ENCODE peak calls at places on chromosome 14, in seven cellular contexts. One of them, this sample, is unnamed.

GRCh38 chr14:53638966-53639365 is 317.7 kb downstream of the BMP4 start:
- DNase-seq in IMR-90: peak
- DNase-seq in heart left ventricle: no peak
- DNase-seq in GM12878: no peak
- DNase-seq in GM12891: no peak
- DNase-seq in spleen: no peak
- DNase-seq in A549: no peak
- DNase-seq in this sample: no peak

GRCh38 chr14:92650581-92651105 is 97.8 kb downstream of the LGMN start:
- DNase-seq in IMR-90: no peak
- DNase-seq in heart left ventricle: no peak
- DNase-seq in GM12878: no peak
- DNase-seq in GM12891: no peak
- DNase-seq in spleen: no peak
- DNase-seq in A549: no peak
- DNase-seq in this sample: no peak

GRCh38 chr14:76894308-76894707 is 68.1 kb downstream of the LRRC74A start:
- DNase-seq in IMR-90: no peak
- DNase-seq in heart left ventricle: no peak
- DNase-seq in GM12878: no peak
- DNase-seq in GM12891: no peak
- DNase-seq in spleen: no peak
- DNase-seq in A549: no peak
- DNase-seq in this sample: no peak

GRCh38 chr14:71591929-71592328 is 340.3 kb upstream of the RGS6 start:
- DNase-seq in IMR-90: peak
- DNase-seq in heart left ventricle: no peak
- DNase-seq in GM12878: no peak
- DNase-seq in GM12891: no peak
- DNase-seq in spleen: no peak
- DNase-seq in A549: no peak
- DNase-seq in this sample: no peak

GRCh38 chr14:77230914-77231313 is 40.1 kb downstream of the NGB start:
- DNase-seq in IMR-90: no peak
- DNase-seq in heart left ventricle: no peak
- DNase-seq in GM12878: no peak
- DNase-seq in GM12891: no peak
- DNase-seq in spleen: no peak
- DNase-seq in A549: no peak
- DNase-seq in this sample: no peak

GRCh38 chr14:30620178-30620577 is 1.9 kb upstream of the SCFD1 start:
- DNase-seq in IMR-90: peak
- DNase-seq in heart left ventricle: no peak
- DNase-seq in GM12878: peak
- DNase-seq in GM12891: no peak
- DNase-seq in spleen: no peak
- DNase-seq in A549: no peak
- DNase-seq in this sample: no peak

GRCh38 chr14:64387232-64387737 is 868 bp upstream of the MTHFD1 start:
- DNase-seq in IMR-90: peak
- DNase-seq in heart left ventricle: peak
- DNase-seq in GM12878: no peak
- DNase-seq in GM12891: peak
- DNase-seq in spleen: no peak
- DNase-seq in A549: peak
- DNase-seq in this sample: no peak

GRCh38 chr14:36805116-36805515 is 143.5 kb downstream of the PAX9 start:
- DNase-seq in IMR-90: no peak
- DNase-seq in heart left ventricle: peak
- DNase-seq in GM12878: no peak
- DNase-seq in GM12891: no peak
- DNase-seq in spleen: no peak
- DNase-seq in A549: no peak
- DNase-seq in this sample: no peak

GRCh38 chr14:92987713-92988510 is 65.0 kb downstream of the CHGA start:
- DNase-seq in IMR-90: no peak
- DNase-seq in heart left ventricle: peak
- DNase-seq in GM12878: no peak
- DNase-seq in GM12891: no peak
- DNase-seq in spleen: peak
- DNase-seq in A549: no peak
- DNase-seq in this sample: no peak

GRCh38 chr14:94474581-94475031 is 1.4 kb downstream of the SERPINA9 start:
- DNase-seq in IMR-90: peak
- DNase-seq in heart left ventricle: no peak
- DNase-seq in GM12878: no peak
- DNase-seq in GM12891: no peak
- DNase-seq in spleen: no peak
- DNase-seq in A549: no peak
- DNase-seq in this sample: no peak

GRCh38 chr14:86055512-86055911 is 525.6 kb downstream of the FLRT2 start:
- DNase-seq in IMR-90: peak
- DNase-seq in heart left ventricle: no peak
- DNase-seq in GM12878: no peak
- DNase-seq in GM12891: no peak
- DNase-seq in spleen: no peak
- DNase-seq in A549: no peak
- DNase-seq in this sample: no peak

GRCh38 chr14:22545842-22546721 is 42.9 kb downstream of the DAD1 start:
- DNase-seq in IMR-90: peak
- DNase-seq in heart left ventricle: no peak
- DNase-seq in GM12878: no peak
- DNase-seq in GM12891: no peak
- DNase-seq in spleen: no peak
- DNase-seq in A549: no peak
- DNase-seq in this sample: no peak

GRCh38 chr14:59377991-59378720 is 87.0 kb downstream of the GPR135 start:
- DNase-seq in IMR-90: no peak
- DNase-seq in heart left ventricle: no peak
- DNase-seq in GM12878: no peak
- DNase-seq in GM12891: no peak
- DNase-seq in spleen: no peak
- DNase-seq in A549: no peak
- DNase-seq in this sample: no peak

GRCh38 chr14:58873228-58873953 is 235.6 kb downstream of the DACT1 start:
- DNase-seq in IMR-90: no peak
- DNase-seq in heart left ventricle: no peak
- DNase-seq in GM12878: no peak
- DNase-seq in GM12891: no peak
- DNase-seq in spleen: no peak
- DNase-seq in A549: no peak
- DNase-seq in this sample: no peak

DNA sequence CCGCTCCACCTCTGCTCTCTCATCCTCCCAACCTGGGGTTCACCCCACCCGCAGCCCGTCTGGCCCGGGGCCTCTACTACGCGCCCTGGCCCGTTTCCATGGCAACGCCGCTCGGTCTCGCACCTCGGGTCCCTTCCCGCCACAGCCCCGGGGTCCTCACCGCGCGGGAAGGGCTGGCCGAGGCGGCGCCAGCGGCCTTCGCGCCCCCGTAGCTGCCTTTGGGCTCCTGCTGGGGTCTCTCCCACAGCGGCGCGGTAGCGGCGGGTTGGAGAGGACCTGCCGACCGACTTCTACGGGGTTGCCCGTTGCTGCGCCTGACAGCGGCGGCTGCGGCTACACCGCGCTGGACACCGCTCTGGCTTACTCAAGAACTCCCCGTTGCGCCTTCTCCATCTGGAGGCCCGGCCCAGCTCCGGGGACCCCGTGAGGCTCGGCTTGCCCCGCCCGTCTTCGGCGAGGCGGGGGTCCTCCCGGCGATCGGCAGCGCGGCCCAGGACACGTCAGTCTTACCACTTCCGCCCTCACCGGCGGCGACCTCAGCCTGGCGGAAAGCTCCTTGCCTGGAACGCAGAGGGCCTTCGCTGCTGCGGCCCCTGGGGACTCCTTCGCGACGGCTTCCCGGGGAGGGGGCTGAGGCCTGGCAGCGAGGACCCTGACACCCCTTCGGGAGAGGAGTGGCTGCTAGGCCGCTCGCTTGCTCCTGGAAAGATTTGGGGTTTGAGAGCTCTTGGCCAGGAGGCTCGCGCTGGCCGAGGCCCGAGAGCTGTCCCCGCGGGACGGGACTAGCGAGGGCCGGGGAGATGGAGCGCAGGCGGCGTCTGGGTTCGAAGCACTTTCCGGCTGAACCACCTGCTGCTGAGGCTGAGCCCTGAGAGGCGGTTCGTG is at the start of gene TM9SF1:
- DNase-seq in IMR-90: peak
- DNase-seq in heart left ventricle: peak
- DNase-seq in GM12878: peak
- DNase-seq in GM12891: peak
- DNase-seq in spleen: peak
- DNase-seq in A549: peak
- DNase-seq in this sample: peak
- TF ChIP-seq POLR2A in IMR-90: peak
- TF ChIP-seq POLR2A in heart left ventricle: peak
- TF ChIP-seq POLR2A in GM12878: peak
- TF ChIP-seq POLR2A in GM12891: peak
- TF ChIP-seq POLR2A in spleen: peak
- TF ChIP-seq POLR2A in A549: peak
- TF ChIP-seq POLR2A in this sample: peak

GRCh38 chr14:97107070-97107469 is 309.9 kb downstream of the VRK1 start:
- DNase-seq in IMR-90: no peak
- DNase-seq in heart left ventricle: no peak
- DNase-seq in GM12878: no peak
- DNase-seq in GM12891: no peak
- DNase-seq in spleen: no peak
- DNase-seq in A549: peak
- DNase-seq in this sample: no peak

GRCh38 chr14:97106609-97107008 is 309.4 kb downstream of the VRK1 start:
- DNase-seq in IMR-90: no peak
- DNase-seq in heart left ventricle: no peak
- DNase-seq in GM12878: no peak
- DNase-seq in GM12891: no peak
- DNase-seq in spleen: no peak
- DNase-seq in A549: no peak
- DNase-seq in this sample: no peak

GRCh38 chr14:97107760-97108159 is 310.6 kb downstream of the VRK1 start:
- DNase-seq in IMR-90: no peak
- DNase-seq in heart left ventricle: no peak
- DNase-seq in GM12878: no peak
- DNase-seq in GM12891: no peak
- DNase-seq in spleen: no peak
- DNase-seq in A549: no peak
- DNase-seq in this sample: no peak

GRCh38 chr14:97106166-97106565 is 309.0 kb downstream of the VRK1 start:
- DNase-seq in IMR-90: no peak
- DNase-seq in heart left ventricle: no peak
- DNase-seq in GM12878: peak
- DNase-seq in GM12891: no peak
- DNase-seq in spleen: no peak
- DNase-seq in A549: no peak
- DNase-seq in this sample: no peak

GRCh38 chr14:97109234-97109633 is 312.1 kb downstream of the VRK1 start:
- DNase-seq in IMR-90: no peak
- DNase-seq in heart left ventricle: no peak
- DNase-seq in GM12878: no peak
- DNase-seq in GM12891: no peak
- DNase-seq in spleen: no peak
- DNase-seq in A549: no peak
- DNase-seq in this sample: no peak
- TF ChIP-seq POLR2A in IMR-90: no peak
- TF ChIP-seq POLR2A in heart left ventricle: no peak
- TF ChIP-seq POLR2A in GM12878: no peak
- TF ChIP-seq POLR2A in GM12891: no peak
- TF ChIP-seq POLR2A in spleen: no peak
- TF ChIP-seq POLR2A in A549: no peak
- TF ChIP-seq POLR2A in this sample: no peak

DNA sequence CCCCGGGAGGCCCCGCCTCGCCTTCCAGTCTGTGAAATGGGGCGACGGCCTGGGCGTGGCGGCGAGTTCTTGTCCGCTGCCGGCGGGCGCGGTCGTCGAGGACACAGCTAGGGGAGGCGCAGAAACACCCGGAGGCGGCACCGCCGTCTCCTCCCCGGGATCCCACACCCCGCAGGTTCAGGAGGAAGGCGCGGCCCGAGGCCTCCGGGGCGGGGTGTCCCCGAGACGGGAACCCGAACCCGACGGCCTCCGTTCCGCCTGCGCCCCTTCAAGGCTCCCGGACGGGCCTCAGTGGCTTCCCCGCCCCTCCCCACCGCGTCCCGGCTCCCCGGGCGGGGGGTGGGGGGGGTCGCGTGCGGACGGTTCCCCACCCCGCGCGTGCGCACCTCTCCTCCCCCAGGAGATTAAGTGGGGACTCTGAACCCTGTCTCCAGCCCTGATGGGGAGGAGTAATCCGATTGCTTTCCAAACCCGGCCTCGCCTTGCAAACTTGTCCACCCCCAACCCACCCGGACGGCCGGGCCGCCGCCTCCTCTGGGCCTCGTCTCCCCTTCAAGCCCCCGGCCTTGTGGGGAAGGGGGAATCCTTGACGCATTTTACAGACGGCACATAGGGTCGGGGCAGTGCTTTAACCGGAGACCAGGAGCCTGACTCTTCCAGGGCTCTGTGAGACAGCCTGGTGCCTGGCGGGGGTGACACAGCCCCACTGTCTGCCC is 35.3 kb upstream of the ANKRD9 start:
- DNase-seq in IMR-90: no peak
- DNase-seq in heart left ventricle: no peak
- DNase-seq in GM12878: no peak
- DNase-seq in GM12891: no peak
- DNase-seq in spleen: no peak
- DNase-seq in A549: no peak
- DNase-seq in this sample: peak
- TF ChIP-seq POLR2A in IMR-90: no peak
- TF ChIP-seq POLR2A in heart left ventricle: no peak
- TF ChIP-seq POLR2A in GM12878: no peak
- TF ChIP-seq POLR2A in GM12891: no peak
- TF ChIP-seq POLR2A in spleen: no peak
- TF ChIP-seq POLR2A in A549: no peak
- TF ChIP-seq POLR2A in this sample: no peak

GRCh38 chr14:106850913-106851825 is 1324.8 kb downstream of the TMEM121 start:
- DNase-seq in IMR-90: no peak
- DNase-seq in heart left ventricle: no peak
- DNase-seq in GM12878: no peak
- DNase-seq in GM12891: no peak
- DNase-seq in spleen: peak
- DNase-seq in A549: no peak
- DNase-seq in this sample: no peak
- TF ChIP-seq POLR2A in IMR-90: no peak
- TF ChIP-seq POLR2A in heart left ventricle: no peak
- TF ChIP-seq POLR2A in GM12878: peak
- TF ChIP-seq POLR2A in GM12891: no peak
- TF ChIP-seq POLR2A in spleen: peak
- TF ChIP-seq POLR2A in A549: no peak
- TF ChIP-seq POLR2A in this sample: no peak